ENCODE peak calls at places on chromosomes 11 and 22, in six cellular contexts. T is HFF-Myc, E is lung, R is AG10803, A is uterus, W is neural crest cell. D is an unnamed sample.

GRCh38 chr22:45516163-45516562 is 13.5 kb downstream of the FBLN1 start:
- DNase-seq in E (no peak), R (no peak), W (no peak), A (no peak), T (no peak), D (no peak)

GRCh38 chr11:2445107-2445947 is 519 bp downstream of the KCNQ1 start:
- DNase-seq in W (no peak), A (no peak), E (no peak), R (no peak), T (no peak), D (no peak)

GRCh38 chr11:111846063-111846462 is 25.3 kb downstream of the ALG9 start:
- DNase-seq in T (peak; percentile 36), R (peak; percentile 26), W (no peak), E (no peak), A (no peak), D (no peak)

GRCh38 chr22:31440681-31441080 is 41.3 kb downstream of the DRG1 start:
- DNase-seq in W (no peak), E (no peak), T (no peak), A (no peak), R (no peak), D (no peak)

GRCh38 chr11:67270256-67271211 is 4.3 kb downstream of the GRK2 start:
- DNase-seq in T (no peak), A (peak; percentile 25), R (no peak), E (no peak), W (no peak), D (no peak)

GRCh38 chr11:27611946-27612455 is 88.3 kb downstream of the BDNF start:
- DNase-seq in A (no peak), T (no peak), R (peak; percentile 13), E (no peak), W (no peak), D (no peak)

GRCh38 chr22:41314821-41315220 is 13.5 kb downstream of the ZC3H7B start:
- DNase-seq in T (no peak), R (no peak), E (no peak), W (no peak), A (no peak), D (no peak)

GRCh38 chr11:69516526-69516925 is 35.1 kb downstream of the LINC01488 start:
- DNase-seq in A (no peak), E (no peak), R (no peak), W (no peak), T (no peak), D (no peak)

GRCh38 chr11:22193348-22194051 is 615 bp downstream of the ANO5 start:
- DNase-seq in W (peak; percentile 29), T (no peak), E (peak; percentile 29), R (no peak), A (no peak), D (no peak)

GRCh38 chr11:76690736-76691135 is 20.2 kb upstream of the LRRC32 start:
- DNase-seq in W (no peak), A (no peak), T (no peak), E (no peak), R (peak; percentile 80), D (peak; percentile 11)

GRCh38 chr11:34105079-34105956 is at the start of gene NAT10:
- DNase-seq in T (peak; percentile 99), W (peak; percentile 91), R (peak; percentile 99), E (peak; percentile 98), A (peak; percentile 98), D (peak; percentile 97)

GRCh38 chr11:44566952-44567875 is 1.8 kb downstream of the CD82 start:
- DNase-seq in E (no peak), A (no peak), R (no peak), W (no peak), T (no peak), D (no peak)

DNA sequence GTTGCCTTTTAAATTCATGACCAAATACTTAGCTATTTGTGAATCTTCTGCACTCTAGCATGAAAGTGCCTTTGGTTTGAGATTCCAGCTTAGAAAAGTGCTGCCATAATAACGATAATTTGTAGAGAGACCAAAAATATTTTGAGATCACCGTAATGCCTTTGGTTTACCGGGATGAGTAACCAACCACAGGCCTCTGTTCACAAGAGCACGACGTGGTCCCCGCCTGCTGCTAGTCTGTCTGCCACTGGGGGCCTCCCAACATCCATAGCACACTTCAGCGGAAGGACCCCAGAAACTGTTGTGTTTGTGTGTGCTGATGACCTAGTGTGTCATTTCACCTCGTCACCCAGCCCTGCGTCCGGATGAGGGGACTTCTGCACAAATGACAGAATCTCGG is 67.0 kb upstream of the RASSF10 start:
- DNase-seq in T (no peak), A (no peak), E (no peak), W (no peak), R (no peak), D (no peak)
- TF ChIP-seq CTCF in T (no peak), A (no peak), E (no peak), W (no peak), R (no peak), D (no peak)

DNA sequence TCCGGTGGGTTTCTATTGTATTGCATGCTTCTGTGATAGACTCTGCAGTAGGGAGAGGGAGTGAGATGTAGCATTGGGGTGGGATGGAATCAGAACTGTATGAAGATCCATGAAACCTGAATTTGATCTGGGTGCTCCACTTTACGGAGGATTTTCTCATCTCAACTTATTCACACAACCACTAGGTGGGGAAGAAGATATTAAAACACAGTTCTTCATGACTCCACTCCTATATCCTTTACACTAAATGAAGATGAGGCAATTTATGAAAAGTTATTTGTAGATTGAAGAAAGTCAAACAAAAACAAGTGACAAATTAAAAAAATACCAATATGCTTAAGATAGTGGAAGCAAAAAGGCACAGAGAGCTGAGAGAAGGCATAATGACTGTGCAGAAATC is 92.6 kb upstream of the PDGFD start:
- DNase-seq in R (no peak), E (no peak), W (no peak), T (no peak), A (no peak), D (no peak)
- TF ChIP-seq CTCF in R (peak; percentile 25), E (no peak), W (peak; percentile 41), T (no peak), A (no peak), D (no peak)

GRCh38 chr22:22166941-22167713 is 77.5 kb upstream of the VPREB1 start:
- DNase-seq in T (no peak), R (no peak), W (no peak), A (no peak), E (no peak), D (no peak)

GRCh38 chr22:22161924-22162851 is 82.4 kb upstream of the VPREB1 start:
- DNase-seq in T (no peak), R (no peak), A (no peak), E (no peak), W (no peak), D (no peak)

GRCh38 chr22:22167791-22168189 is 76.8 kb upstream of the VPREB1 start:
- DNase-seq in A (no peak), R (no peak), W (no peak), E (no peak), T (no peak), D (no peak)

GRCh38 chr22:22165936-22166710 is 78.5 kb upstream of the VPREB1 start:
- DNase-seq in T (no peak), A (no peak), E (no peak), W (no peak), R (no peak), D (no peak)

GRCh38 chr22:22164541-22165272 is 79.9 kb upstream of the VPREB1 start:
- DNase-seq in R (no peak), T (no peak), W (no peak), A (no peak), E (no peak), D (no peak)
- TF ChIP-seq CTCF in R (no peak), T (no peak), W (no peak), A (no peak), E (no peak), D (no peak)

DNA sequence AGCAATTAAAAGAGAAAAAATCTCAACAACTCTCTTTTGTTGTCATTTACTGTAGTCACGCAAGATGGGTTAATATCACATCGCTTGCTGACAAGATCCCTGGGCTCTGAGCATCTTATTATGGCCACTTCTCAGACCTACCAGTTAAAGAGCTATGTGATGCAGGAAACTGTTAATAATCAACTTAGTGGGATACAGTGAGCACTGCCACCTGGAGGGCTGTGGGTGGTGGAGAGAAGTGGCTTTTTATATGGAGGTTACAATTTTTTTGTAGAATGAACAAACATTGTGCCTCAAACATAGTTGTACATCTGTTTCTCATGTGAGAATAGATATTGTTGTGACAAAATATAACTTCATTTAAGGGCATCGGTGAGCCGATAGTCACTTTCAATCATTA is 181.0 kb downstream of the TENM4 start:
- DNase-seq in A (no peak), T (no peak), E (no peak), W (no peak), R (no peak), D (no peak)
- TF ChIP-seq CTCF in A (no peak), T (peak; percentile 17), E (no peak), W (peak; percentile 30), R (peak; percentile 20), D (peak; percentile 22)

GRCh38 chr11:35413568-35413967 is 5.8 kb downstream of the SLC1A2 start:
- DNase-seq in R (no peak), T (no peak), E (no peak), W (no peak), A (no peak), D (no peak)

GRCh38 chr11:35407041-35407440 is 12.3 kb downstream of the SLC1A2 start:
- DNase-seq in A (no peak), T (no peak), W (no peak), R (no peak), E (no peak), D (no peak)

GRCh38 chr11:35415488-35415887 is 3.9 kb downstream of the SLC1A2 start:
- DNase-seq in W (no peak), E (no peak), A (no peak), R (no peak), T (no peak), D (no peak)

GRCh38 chr11:35412285-35412684 is 7.1 kb downstream of the SLC1A2 start:
- DNase-seq in R (peak; percentile 12), E (no peak), W (no peak), A (no peak), T (no peak), D (no peak)
- TF ChIP-seq CTCF in R (peak; percentile 66), E (no peak), W (peak; percentile 68), A (no peak), T (peak; percentile 55), D (peak; percentile 44)

GRCh38 chr11:115503083-115503885 is 931 bp downstream of the CADM1 start:
- DNase-seq in A (peak; percentile 47), R (peak; percentile 39), W (peak; percentile 50), E (peak; percentile 73), T (no peak), D (no peak)
- TF ChIP-seq CTCF in A (peak; percentile 32), R (peak; percentile 36), W (peak; percentile 53), E (peak; percentile 31), T (peak; percentile 16), D (no peak)

GRCh38 chr11:123035831-123036230 is 26.1 kb downstream of the HSPA8 start:
- DNase-seq in A (no peak), T (no peak), R (no peak), W (no peak), E (no peak), D (no peak)

GRCh38 chr11:123034587-123034986 is 27.3 kb downstream of the HSPA8 start:
- DNase-seq in T (no peak), E (no peak), A (no peak), R (no peak), W (no peak), D (no peak)

GRCh38 chr11:123030517-123030916 is 31.4 kb downstream of the HSPA8 start:
- DNase-seq in E (no peak), R (no peak), A (no peak), T (no peak), W (no peak), D (no peak)

GRCh38 chr11:123033895-123034294 is 28.0 kb downstream of the HSPA8 start:
- DNase-seq in R (no peak), E (no peak), A (no peak), W (no peak), T (no peak), D (no peak)
- TF ChIP-seq CTCF in R (peak; percentile 25), E (no peak), A (no peak), W (no peak), T (no peak), D (peak; percentile 30)

GRCh38 chr22:20063271-20064139 is 16.5 kb upstream of the DGCR8 start:
- DNase-seq in W (no peak), A (no peak), R (no peak), E (no peak), T (no peak), D (no peak)
- TF ChIP-seq CTCF in W (no peak), A (no peak), R (no peak), E (no peak), T (no peak), D (no peak)